ENCODE peak calls at places on chromosomes 12 and 14, in ten cellular contexts. One of them, this sample, is unnamed.

GRCh38 chr12:98449601-98450000 is 65.8 kb upstream of the TMPO start:
- DNase-seq in H9: no peak
- DNase-seq in K562: no peak
- DNase-seq in astrocyte: no peak
- DNase-seq in neural progenitor cell: no peak
- DNase-seq in IMR-90: no peak
- DNase-seq in endothelial cell of umbilical vein: no peak
- DNase-seq in HCT116: no peak
- DNase-seq in fibroblast of lung: no peak
- DNase-seq in MM.1S: no peak
- DNase-seq in this sample: no peak

GRCh38 chr12:11695321-11695720 is 45.8 kb downstream of the ETV6 start:
- DNase-seq in H9: no peak
- DNase-seq in K562: no peak
- DNase-seq in astrocyte: peak; percentile 79
- DNase-seq in neural progenitor cell: no peak
- DNase-seq in IMR-90: peak; percentile 58
- DNase-seq in endothelial cell of umbilical vein: no peak
- DNase-seq in HCT116: no peak
- DNase-seq in fibroblast of lung: peak; percentile 47
- DNase-seq in MM.1S: no peak
- DNase-seq in this sample: no peak

GRCh38 chr12:7411343-7411742 is 32.6 kb downstream of the CD163L1 start:
- DNase-seq in H9: peak; percentile 38
- DNase-seq in K562: no peak
- DNase-seq in astrocyte: no peak
- DNase-seq in neural progenitor cell: no peak
- DNase-seq in IMR-90: no peak
- DNase-seq in endothelial cell of umbilical vein: no peak
- DNase-seq in HCT116: no peak
- DNase-seq in fibroblast of lung: no peak
- DNase-seq in MM.1S: no peak
- DNase-seq in this sample: no peak

GRCh38 chr12:65204886-65205525 is 35.6 kb downstream of the LEMD3 start:
- DNase-seq in H9: no peak
- DNase-seq in K562: no peak
- DNase-seq in astrocyte: no peak
- DNase-seq in neural progenitor cell: no peak
- DNase-seq in IMR-90: no peak
- DNase-seq in endothelial cell of umbilical vein: peak; percentile 37
- DNase-seq in HCT116: no peak
- DNase-seq in fibroblast of lung: no peak
- DNase-seq in MM.1S: no peak
- DNase-seq in this sample: no peak

GRCh38 chr14:93160353-93160801 is 24.3 kb downstream of the MOAP1 start:
- DNase-seq in H9: peak; percentile 54
- DNase-seq in K562: peak; percentile 62
- DNase-seq in astrocyte: no peak
- DNase-seq in neural progenitor cell: peak; percentile 45
- DNase-seq in IMR-90: no peak
- DNase-seq in endothelial cell of umbilical vein: no peak
- DNase-seq in HCT116: peak; percentile 21
- DNase-seq in fibroblast of lung: no peak
- DNase-seq in MM.1S: no peak
- DNase-seq in this sample: peak; percentile 64

GRCh38 chr14:30868736-30869135 is 5.6 kb upstream of the COCH start:
- DNase-seq in H9: no peak
- DNase-seq in K562: no peak
- DNase-seq in astrocyte: no peak
- DNase-seq in neural progenitor cell: no peak
- DNase-seq in IMR-90: no peak
- DNase-seq in endothelial cell of umbilical vein: no peak
- DNase-seq in HCT116: no peak
- DNase-seq in fibroblast of lung: no peak
- DNase-seq in MM.1S: no peak
- DNase-seq in this sample: no peak

GRCh38 chr12:8953773-8954402 is 4.4 kb upstream of the M6PR start:
- DNase-seq in H9: no peak
- DNase-seq in K562: no peak
- DNase-seq in astrocyte: no peak
- DNase-seq in neural progenitor cell: no peak
- DNase-seq in IMR-90: no peak
- DNase-seq in endothelial cell of umbilical vein: no peak
- DNase-seq in HCT116: no peak
- DNase-seq in fibroblast of lung: no peak
- DNase-seq in MM.1S: no peak
- DNase-seq in this sample: no peak

GRCh38 chr14:75094896-75095295 is 25.5 kb downstream of the ZC2HC1C start:
- DNase-seq in H9: no peak
- DNase-seq in K562: no peak
- DNase-seq in astrocyte: no peak
- DNase-seq in neural progenitor cell: no peak
- DNase-seq in IMR-90: no peak
- DNase-seq in endothelial cell of umbilical vein: no peak
- DNase-seq in HCT116: no peak
- DNase-seq in fibroblast of lung: no peak
- DNase-seq in MM.1S: no peak
- DNase-seq in this sample: no peak

DNA sequence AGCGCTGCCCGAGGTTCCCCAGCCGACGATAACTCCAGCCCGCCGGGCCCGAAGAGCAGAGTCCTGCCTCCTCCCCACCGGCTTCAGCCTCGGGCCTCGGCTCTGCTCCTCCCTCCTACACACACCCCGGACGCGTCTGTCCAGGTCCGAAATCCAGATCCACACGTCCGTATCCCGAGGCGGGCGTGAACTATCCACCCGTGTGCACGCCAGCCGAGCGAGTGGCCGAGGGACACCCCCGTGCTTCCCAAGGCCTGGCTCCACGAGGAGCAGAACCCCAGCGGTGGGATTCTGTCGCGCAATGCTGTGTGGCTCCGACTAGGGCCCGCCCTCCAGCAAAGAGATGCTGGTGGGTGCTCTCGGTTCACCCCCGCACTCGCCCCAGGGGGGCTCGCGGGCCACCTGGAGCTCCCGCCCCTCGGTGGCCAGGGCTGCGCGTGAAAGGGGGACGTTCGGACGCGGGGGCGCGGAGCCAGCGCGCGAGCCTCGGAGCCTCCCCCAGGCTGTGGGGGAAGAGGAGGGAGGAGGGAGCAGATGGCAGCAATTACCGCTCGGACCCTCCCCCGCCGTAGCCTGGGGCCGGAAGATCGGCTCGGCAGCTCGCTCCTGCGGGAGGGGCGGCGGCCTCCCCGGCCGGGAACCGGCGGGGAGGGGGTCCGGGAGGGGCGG is 18.9 kb upstream of the ANKRD33 start:
- DNase-seq in H9: no peak
- DNase-seq in K562: no peak
- DNase-seq in astrocyte: no peak
- DNase-seq in neural progenitor cell: peak; percentile 52
- DNase-seq in IMR-90: no peak
- DNase-seq in endothelial cell of umbilical vein: no peak
- DNase-seq in HCT116: no peak
- DNase-seq in fibroblast of lung: no peak
- DNase-seq in MM.1S: no peak
- DNase-seq in this sample: no peak
- TF ChIP-seq CTCF in H9: peak; percentile 10
- TF ChIP-seq CTCF in K562: no peak
- TF ChIP-seq CTCF in astrocyte: no peak
- TF ChIP-seq CTCF in neural progenitor cell: no peak
- TF ChIP-seq CTCF in IMR-90: no peak
- TF ChIP-seq CTCF in endothelial cell of umbilical vein: no peak
- TF ChIP-seq CTCF in HCT116: no peak
- TF ChIP-seq CTCF in fibroblast of lung: no peak
- TF ChIP-seq CTCF in MM.1S: no peak
- TF ChIP-seq CTCF in this sample: no peak

GRCh38 chr14:54501423-54501822 is 8.3 kb upstream of the CGRRF1 start:
- DNase-seq in H9: no peak
- DNase-seq in K562: no peak
- DNase-seq in astrocyte: no peak
- DNase-seq in neural progenitor cell: no peak
- DNase-seq in IMR-90: no peak
- DNase-seq in endothelial cell of umbilical vein: no peak
- DNase-seq in HCT116: no peak
- DNase-seq in fibroblast of lung: no peak
- DNase-seq in MM.1S: no peak
- DNase-seq in this sample: no peak

GRCh38 chr14:54500744-54501143 is 9.0 kb upstream of the CGRRF1 start:
- DNase-seq in H9: no peak
- DNase-seq in K562: no peak
- DNase-seq in astrocyte: no peak
- DNase-seq in neural progenitor cell: no peak
- DNase-seq in IMR-90: no peak
- DNase-seq in endothelial cell of umbilical vein: no peak
- DNase-seq in HCT116: no peak
- DNase-seq in fibroblast of lung: no peak
- DNase-seq in MM.1S: no peak
- DNase-seq in this sample: no peak

GRCh38 chr14:54503476-54503875 is 6.2 kb upstream of the CGRRF1 start:
- DNase-seq in H9: no peak
- DNase-seq in K562: no peak
- DNase-seq in astrocyte: peak; percentile 37
- DNase-seq in neural progenitor cell: no peak
- DNase-seq in IMR-90: peak; percentile 47
- DNase-seq in endothelial cell of umbilical vein: peak; percentile 37
- DNase-seq in HCT116: peak; percentile 45
- DNase-seq in fibroblast of lung: peak; percentile 46
- DNase-seq in MM.1S: peak; percentile 33
- DNase-seq in this sample: peak; percentile 88

GRCh38 chr14:54498579-54498978 is 9.8 kb upstream of the GMFB start:
- DNase-seq in H9: no peak
- DNase-seq in K562: no peak
- DNase-seq in astrocyte: no peak
- DNase-seq in neural progenitor cell: no peak
- DNase-seq in IMR-90: no peak
- DNase-seq in endothelial cell of umbilical vein: no peak
- DNase-seq in HCT116: no peak
- DNase-seq in fibroblast of lung: no peak
- DNase-seq in MM.1S: no peak
- DNase-seq in this sample: no peak

DNA sequence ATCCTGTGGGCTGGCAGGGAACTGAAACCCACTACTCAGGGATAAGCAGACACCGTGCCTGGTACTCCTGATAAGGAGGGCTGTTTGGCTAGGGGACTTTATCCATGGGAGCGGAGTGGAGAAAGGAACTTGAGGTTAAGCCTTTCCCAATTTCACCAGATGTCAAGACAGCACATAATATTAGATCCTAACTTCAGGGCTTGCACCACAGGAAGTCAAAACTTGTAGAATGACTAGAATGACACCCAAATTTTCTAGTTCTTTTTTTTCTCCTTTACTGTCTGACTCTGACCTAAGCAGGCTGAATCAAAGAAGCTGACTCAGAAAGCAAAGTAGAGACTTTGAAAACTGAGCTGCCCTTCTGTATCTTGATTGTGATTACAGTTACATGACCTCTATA is 7.1 kb upstream of the CGRRF1 start:
- DNase-seq in H9: no peak
- DNase-seq in K562: no peak
- DNase-seq in astrocyte: no peak
- DNase-seq in neural progenitor cell: no peak
- DNase-seq in IMR-90: peak; percentile 21
- DNase-seq in endothelial cell of umbilical vein: no peak
- DNase-seq in HCT116: no peak
- DNase-seq in fibroblast of lung: no peak
- DNase-seq in MM.1S: no peak
- DNase-seq in this sample: no peak
- H2AFZ ChIP-seq in H9: no peak overlapping the region
- H2AFZ ChIP-seq in K562: no peak overlapping the region
- H2AFZ ChIP-seq in astrocyte: no peak overlapping the region
- H2AFZ ChIP-seq in neural progenitor cell: no peak overlapping the region
- H2AFZ ChIP-seq in IMR-90: no peak overlapping the region
- H2AFZ ChIP-seq in endothelial cell of umbilical vein: no peak overlapping the region
- H2AFZ ChIP-seq in HCT116: no peak overlapping the region
- H2AFZ ChIP-seq in fibroblast of lung: no peak overlapping the region
- H2AFZ ChIP-seq in MM.1S: no peak overlapping the region
- H2AFZ ChIP-seq in this sample: no peak overlapping the region

DNA sequence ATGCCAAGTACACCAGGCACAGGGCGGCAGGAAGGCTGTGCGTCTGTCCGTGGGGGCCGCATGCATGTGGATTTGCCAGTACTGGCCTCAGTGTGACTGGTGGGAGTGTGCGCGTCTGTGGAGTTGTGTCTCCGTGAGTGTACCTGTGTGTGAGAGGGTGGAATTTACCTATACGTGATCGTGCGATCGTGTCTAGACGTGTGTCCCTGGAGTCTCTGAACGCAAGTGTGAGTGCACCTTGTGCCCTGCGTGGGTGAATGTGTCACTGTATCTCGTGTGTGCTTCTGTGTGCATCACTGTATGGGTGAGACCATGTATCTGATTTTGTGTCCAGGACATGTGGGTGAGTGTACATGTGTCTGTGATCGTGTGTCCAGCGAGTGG is 4.9 kb downstream of the LHX5 start:
- DNase-seq in H9: no peak
- DNase-seq in K562: no peak
- DNase-seq in astrocyte: no peak
- DNase-seq in neural progenitor cell: no peak
- DNase-seq in IMR-90: no peak
- DNase-seq in endothelial cell of umbilical vein: no peak
- DNase-seq in HCT116: no peak
- DNase-seq in fibroblast of lung: no peak
- DNase-seq in MM.1S: no peak
- DNase-seq in this sample: no peak
- H3K9ac ChIP-seq in H9: no peak overlapping the region
- H3K9ac ChIP-seq in K562: no peak overlapping the region
- H3K9ac ChIP-seq in astrocyte: no peak overlapping the region
- H3K9ac ChIP-seq in neural progenitor cell: no peak overlapping the region
- H3K9ac ChIP-seq in IMR-90: no peak overlapping the region
- H3K9ac ChIP-seq in endothelial cell of umbilical vein: no peak overlapping the region
- H3K9ac ChIP-seq in HCT116: peak overlapping the region; percentile 74
- H3K9ac ChIP-seq in fibroblast of lung: no peak overlapping the region
- H3K9ac ChIP-seq in MM.1S: no peak overlapping the region
- H3K9ac ChIP-seq in this sample: no peak overlapping the region

GRCh38 chr14:51365241-51365940 is 125.3 kb downstream of the TMX1 start:
- DNase-seq in H9: no peak
- DNase-seq in K562: no peak
- DNase-seq in astrocyte: no peak
- DNase-seq in neural progenitor cell: no peak
- DNase-seq in IMR-90: no peak
- DNase-seq in endothelial cell of umbilical vein: no peak
- DNase-seq in HCT116: no peak
- DNase-seq in fibroblast of lung: peak; percentile 47
- DNase-seq in MM.1S: no peak
- DNase-seq in this sample: no peak

GRCh38 chr14:51354846-51355245 is 114.8 kb downstream of the TMX1 start:
- DNase-seq in H9: no peak
- DNase-seq in K562: no peak
- DNase-seq in astrocyte: no peak
- DNase-seq in neural progenitor cell: peak; percentile 51
- DNase-seq in IMR-90: no peak
- DNase-seq in endothelial cell of umbilical vein: no peak
- DNase-seq in HCT116: no peak
- DNase-seq in fibroblast of lung: no peak
- DNase-seq in MM.1S: no peak
- DNase-seq in this sample: no peak

GRCh38 chr14:51357250-51357649 is 117.2 kb downstream of the TMX1 start:
- DNase-seq in H9: no peak
- DNase-seq in K562: no peak
- DNase-seq in astrocyte: peak; percentile 45
- DNase-seq in neural progenitor cell: no peak
- DNase-seq in IMR-90: peak; percentile 46
- DNase-seq in endothelial cell of umbilical vein: no peak
- DNase-seq in HCT116: no peak
- DNase-seq in fibroblast of lung: peak; percentile 10
- DNase-seq in MM.1S: no peak
- DNase-seq in this sample: no peak

GRCh38 chr14:51356381-51356780 is 116.3 kb downstream of the TMX1 start:
- DNase-seq in H9: no peak
- DNase-seq in K562: no peak
- DNase-seq in astrocyte: no peak
- DNase-seq in neural progenitor cell: peak; percentile 13
- DNase-seq in IMR-90: no peak
- DNase-seq in endothelial cell of umbilical vein: no peak
- DNase-seq in HCT116: no peak
- DNase-seq in fibroblast of lung: no peak
- DNase-seq in MM.1S: no peak
- DNase-seq in this sample: no peak

DNA sequence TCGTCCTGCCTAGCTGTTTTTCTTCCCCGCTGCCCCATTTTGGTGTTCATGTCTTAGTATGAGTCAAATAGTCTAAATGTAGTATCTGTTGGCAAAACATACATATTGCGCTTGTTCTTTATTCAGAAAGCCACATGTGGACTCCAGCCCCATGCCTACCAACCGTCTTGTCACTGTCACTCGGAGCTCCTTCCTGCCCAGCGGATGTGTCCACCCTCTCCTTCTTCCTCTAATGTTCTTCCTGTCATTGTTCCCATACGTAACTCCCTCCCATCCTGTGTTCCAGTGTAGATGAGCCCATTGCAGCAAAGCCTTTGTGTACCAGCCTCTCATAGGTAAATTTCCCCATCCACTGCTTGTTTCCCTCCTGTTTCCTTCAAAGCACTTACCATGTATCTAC is 120.5 kb downstream of the TMX1 start:
- DNase-seq in H9: no peak
- DNase-seq in K562: no peak
- DNase-seq in astrocyte: no peak
- DNase-seq in neural progenitor cell: no peak
- DNase-seq in IMR-90: no peak
- DNase-seq in endothelial cell of umbilical vein: peak; percentile 28
- DNase-seq in HCT116: no peak
- DNase-seq in fibroblast of lung: no peak
- DNase-seq in MM.1S: no peak
- DNase-seq in this sample: no peak
- TF ChIP-seq CTCF in H9: no peak
- TF ChIP-seq CTCF in K562: no peak
- TF ChIP-seq CTCF in astrocyte: no peak
- TF ChIP-seq CTCF in neural progenitor cell: no peak
- TF ChIP-seq CTCF in IMR-90: no peak
- TF ChIP-seq CTCF in endothelial cell of umbilical vein: no peak
- TF ChIP-seq CTCF in HCT116: no peak
- TF ChIP-seq CTCF in fibroblast of lung: no peak
- TF ChIP-seq CTCF in MM.1S: no peak
- TF ChIP-seq CTCF in this sample: no peak